ENCODE peak calls at places on chromosomes 13 and 19, in nine cellular contexts. One of them, this sample, is unnamed.

GRCh38 chr19:17054746-17055145 is 20.5 kb downstream of the HAUS8 start:
- DNase-seq in uterus: no peak
- DNase-seq in amniotic stem cell: no peak
- DNase-seq in EH: no peak
- DNase-seq in right cardiac atrium: no peak
- DNase-seq in MCF 10A: no peak
- DNase-seq in activated CD4-positive, alpha-beta T cell treated with anti-CD3 and anti-CD28 coated beads, Interleukin-2, amount 10 ng/mL, durations not matched to agents 7 days and 5 days: no peak
- DNase-seq in skeletal muscle cell: no peak
- DNase-seq in A549: no peak
- DNase-seq in this sample: no peak

GRCh38 chr13:48580185-48580803 is 47.4 kb upstream of the RCBTB2 start:
- DNase-seq in amniotic stem cell: peak
- DNase-seq in activated CD4-positive, alpha-beta T cell treated with anti-CD3 and anti-CD28 coated beads, Interleukin-2, amount 10 ng/mL, durations not matched to agents 7 days and 5 days: peak
- DNase-seq in right cardiac atrium: peak
- DNase-seq in A549: peak
- DNase-seq in uterus: peak
- DNase-seq in MCF 10A: peak
- DNase-seq in EH: peak
- DNase-seq in skeletal muscle cell: no peak
- DNase-seq in this sample: peak

GRCh38 chr13:40388617-40389016 is 277.8 kb downstream of the FOXO1 start:
- DNase-seq in uterus: no peak
- DNase-seq in A549: no peak
- DNase-seq in skeletal muscle cell: no peak
- DNase-seq in MCF 10A: no peak
- DNase-seq in amniotic stem cell: no peak
- DNase-seq in right cardiac atrium: no peak
- DNase-seq in activated CD4-positive, alpha-beta T cell treated with anti-CD3 and anti-CD28 coated beads, Interleukin-2, amount 10 ng/mL, durations not matched to agents 7 days and 5 days: peak
- DNase-seq in EH: peak
- DNase-seq in this sample: peak

GRCh38 chr19:11581740-11582139 is 4.3 kb upstream of the ACP5 start:
- DNase-seq in amniotic stem cell: no peak
- DNase-seq in EH: peak
- DNase-seq in right cardiac atrium: no peak
- DNase-seq in A549: no peak
- DNase-seq in MCF 10A: no peak
- DNase-seq in skeletal muscle cell: no peak
- DNase-seq in uterus: no peak
- DNase-seq in activated CD4-positive, alpha-beta T cell treated with anti-CD3 and anti-CD28 coated beads, Interleukin-2, amount 10 ng/mL, durations not matched to agents 7 days and 5 days: peak
- DNase-seq in this sample: peak

GRCh38 chr13:79782541-79783216 is 301.7 kb downstream of the NDFIP2 start:
- DNase-seq in EH: peak
- DNase-seq in skeletal muscle cell: peak
- DNase-seq in activated CD4-positive, alpha-beta T cell treated with anti-CD3 and anti-CD28 coated beads, Interleukin-2, amount 10 ng/mL, durations not matched to agents 7 days and 5 days: no peak
- DNase-seq in amniotic stem cell: no peak
- DNase-seq in MCF 10A: no peak
- DNase-seq in uterus: no peak
- DNase-seq in right cardiac atrium: peak
- DNase-seq in A549: no peak
- DNase-seq in this sample: no peak

GRCh38 chr13:73334459-73334858 is 275.7 kb downstream of the KLF5 start:
- DNase-seq in activated CD4-positive, alpha-beta T cell treated with anti-CD3 and anti-CD28 coated beads, Interleukin-2, amount 10 ng/mL, durations not matched to agents 7 days and 5 days: no peak
- DNase-seq in EH: peak
- DNase-seq in A549: peak
- DNase-seq in right cardiac atrium: no peak
- DNase-seq in skeletal muscle cell: no peak
- DNase-seq in amniotic stem cell: no peak
- DNase-seq in uterus: no peak
- DNase-seq in MCF 10A: peak
- DNase-seq in this sample: no peak

GRCh38 chr19:11264452-11265176 is 2.3 kb upstream of the DOCK6 start:
- DNase-seq in amniotic stem cell: no peak
- DNase-seq in right cardiac atrium: peak
- DNase-seq in A549: peak
- DNase-seq in MCF 10A: no peak
- DNase-seq in skeletal muscle cell: no peak
- DNase-seq in EH: peak
- DNase-seq in uterus: no peak
- DNase-seq in activated CD4-positive, alpha-beta T cell treated with anti-CD3 and anti-CD28 coated beads, Interleukin-2, amount 10 ng/mL, durations not matched to agents 7 days and 5 days: no peak
- DNase-seq in this sample: peak

GRCh38 chr19:47243776-47244547 is 12.4 kb upstream of the CCDC9 start:
- DNase-seq in EH: peak
- DNase-seq in amniotic stem cell: peak
- DNase-seq in activated CD4-positive, alpha-beta T cell treated with anti-CD3 and anti-CD28 coated beads, Interleukin-2, amount 10 ng/mL, durations not matched to agents 7 days and 5 days: peak
- DNase-seq in skeletal muscle cell: peak
- DNase-seq in right cardiac atrium: peak
- DNase-seq in uterus: peak
- DNase-seq in A549: peak
- DNase-seq in MCF 10A: peak
- DNase-seq in this sample: peak

GRCh38 chr19:50244695-50245094 is 41.3 kb downstream of the MYH14 start:
- DNase-seq in right cardiac atrium: no peak
- DNase-seq in MCF 10A: no peak
- DNase-seq in EH: no peak
- DNase-seq in skeletal muscle cell: no peak
- DNase-seq in uterus: no peak
- DNase-seq in activated CD4-positive, alpha-beta T cell treated with anti-CD3 and anti-CD28 coated beads, Interleukin-2, amount 10 ng/mL, durations not matched to agents 7 days and 5 days: no peak
- DNase-seq in amniotic stem cell: no peak
- DNase-seq in A549: no peak
- DNase-seq in this sample: no peak

GRCh38 chr19:37334179-37335071 is 36.5 kb upstream of the ZNF527 start:
- DNase-seq in right cardiac atrium: peak
- DNase-seq in MCF 10A: peak
- DNase-seq in EH: peak
- DNase-seq in uterus: peak
- DNase-seq in A549: no peak
- DNase-seq in activated CD4-positive, alpha-beta T cell treated with anti-CD3 and anti-CD28 coated beads, Interleukin-2, amount 10 ng/mL, durations not matched to agents 7 days and 5 days: peak
- DNase-seq in skeletal muscle cell: peak
- DNase-seq in amniotic stem cell: peak
- DNase-seq in this sample: peak

GRCh38 chr13:27338816-27339215 is 68.2 kb downstream of the RASL11A start:
- DNase-seq in MCF 10A: no peak
- DNase-seq in amniotic stem cell: no peak
- DNase-seq in A549: peak
- DNase-seq in activated CD4-positive, alpha-beta T cell treated with anti-CD3 and anti-CD28 coated beads, Interleukin-2, amount 10 ng/mL, durations not matched to agents 7 days and 5 days: no peak
- DNase-seq in skeletal muscle cell: no peak
- DNase-seq in right cardiac atrium: no peak
- DNase-seq in EH: peak
- DNase-seq in uterus: no peak
- DNase-seq in this sample: peak

GRCh38 chr13:44843403-44843802 is 145.9 kb downstream of the NUFIP1 start:
- DNase-seq in A549: no peak
- DNase-seq in EH: peak
- DNase-seq in skeletal muscle cell: no peak
- DNase-seq in right cardiac atrium: no peak
- DNase-seq in activated CD4-positive, alpha-beta T cell treated with anti-CD3 and anti-CD28 coated beads, Interleukin-2, amount 10 ng/mL, durations not matched to agents 7 days and 5 days: no peak
- DNase-seq in uterus: no peak
- DNase-seq in amniotic stem cell: no peak
- DNase-seq in MCF 10A: no peak
- DNase-seq in this sample: no peak

GRCh38 chr19:35992902-35993765 is 1.9 kb upstream of the SDHAF1 start:
- DNase-seq in skeletal muscle cell: no peak
- DNase-seq in MCF 10A: no peak
- DNase-seq in A549: no peak
- DNase-seq in right cardiac atrium: no peak
- DNase-seq in uterus: no peak
- DNase-seq in EH: peak
- DNase-seq in amniotic stem cell: no peak
- DNase-seq in activated CD4-positive, alpha-beta T cell treated with anti-CD3 and anti-CD28 coated beads, Interleukin-2, amount 10 ng/mL, durations not matched to agents 7 days and 5 days: no peak
- DNase-seq in this sample: no peak

GRCh38 chr13:41610426-41610825 is 153.1 kb downstream of the RGCC start:
- DNase-seq in right cardiac atrium: peak
- DNase-seq in activated CD4-positive, alpha-beta T cell treated with anti-CD3 and anti-CD28 coated beads, Interleukin-2, amount 10 ng/mL, durations not matched to agents 7 days and 5 days: no peak
- DNase-seq in uterus: peak
- DNase-seq in A549: peak
- DNase-seq in MCF 10A: peak
- DNase-seq in amniotic stem cell: no peak
- DNase-seq in skeletal muscle cell: peak
- DNase-seq in EH: peak
- DNase-seq in this sample: no peak

GRCh38 chr13:99374169-99374991 is 67.2 kb upstream of the GPR183 start:
- DNase-seq in skeletal muscle cell: no peak
- DNase-seq in uterus: no peak
- DNase-seq in activated CD4-positive, alpha-beta T cell treated with anti-CD3 and anti-CD28 coated beads, Interleukin-2, amount 10 ng/mL, durations not matched to agents 7 days and 5 days: no peak
- DNase-seq in EH: no peak
- DNase-seq in MCF 10A: no peak
- DNase-seq in A549: no peak
- DNase-seq in amniotic stem cell: no peak
- DNase-seq in right cardiac atrium: no peak
- DNase-seq in this sample: no peak

GRCh38 chr19:38848299-38849146 is 1.3 kb downstream of the HNRNPL start:
- DNase-seq in activated CD4-positive, alpha-beta T cell treated with anti-CD3 and anti-CD28 coated beads, Interleukin-2, amount 10 ng/mL, durations not matched to agents 7 days and 5 days: peak
- DNase-seq in EH: no peak
- DNase-seq in right cardiac atrium: no peak
- DNase-seq in amniotic stem cell: no peak
- DNase-seq in A549: no peak
- DNase-seq in uterus: no peak
- DNase-seq in MCF 10A: no peak
- DNase-seq in skeletal muscle cell: no peak
- DNase-seq in this sample: no peak

GRCh38 chr19:10979950-10980349 is 19.1 kb downstream of the SMARCA4 start:
- DNase-seq in right cardiac atrium: no peak
- DNase-seq in activated CD4-positive, alpha-beta T cell treated with anti-CD3 and anti-CD28 coated beads, Interleukin-2, amount 10 ng/mL, durations not matched to agents 7 days and 5 days: peak
- DNase-seq in EH: no peak
- DNase-seq in MCF 10A: no peak
- DNase-seq in A549: no peak
- DNase-seq in uterus: no peak
- DNase-seq in skeletal muscle cell: no peak
- DNase-seq in amniotic stem cell: no peak
- DNase-seq in this sample: peak

GRCh38 chr13:70723732-70724131 is 615.5 kb upstream of the KLHL1 start:
- DNase-seq in EH: no peak
- DNase-seq in uterus: no peak
- DNase-seq in A549: peak
- DNase-seq in activated CD4-positive, alpha-beta T cell treated with anti-CD3 and anti-CD28 coated beads, Interleukin-2, amount 10 ng/mL, durations not matched to agents 7 days and 5 days: no peak
- DNase-seq in skeletal muscle cell: no peak
- DNase-seq in amniotic stem cell: peak
- DNase-seq in MCF 10A: peak
- DNase-seq in right cardiac atrium: no peak
- DNase-seq in this sample: no peak

GRCh38 chr19:17865364-17866311 is 5.9 kb downstream of the RPL18A start:
- DNase-seq in activated CD4-positive, alpha-beta T cell treated with anti-CD3 and anti-CD28 coated beads, Interleukin-2, amount 10 ng/mL, durations not matched to agents 7 days and 5 days: no peak
- DNase-seq in skeletal muscle cell: no peak
- DNase-seq in uterus: no peak
- DNase-seq in amniotic stem cell: no peak
- DNase-seq in MCF 10A: peak
- DNase-seq in A549: peak
- DNase-seq in EH: peak
- DNase-seq in right cardiac atrium: no peak
- DNase-seq in this sample: peak

GRCh38 chr13:107461751-107462150 is 753.6 kb downstream of the LIG4 start:
- DNase-seq in EH: no peak
- DNase-seq in uterus: no peak
- DNase-seq in right cardiac atrium: no peak
- DNase-seq in A549: no peak
- DNase-seq in skeletal muscle cell: no peak
- DNase-seq in amniotic stem cell: no peak
- DNase-seq in activated CD4-positive, alpha-beta T cell treated with anti-CD3 and anti-CD28 coated beads, Interleukin-2, amount 10 ng/mL, durations not matched to agents 7 days and 5 days: no peak
- DNase-seq in MCF 10A: no peak
- DNase-seq in this sample: no peak

This sample was measured in NAMALWA.